ENCODE peak calls at places on chromosomes 1 and 21, in nine cellular contexts. H, E, G, Y, J, N, C, O and V are unnamed samples.

GRCh38 chr1:110616587-110616986 is 10.4 kb upstream of the KCNA2 start:
- DNase-seq in H (no peak), C (no peak), J (no peak), E (peak; percentile 34), Y (no peak), G (no peak), O (no peak), N (no peak), V (no peak)

GRCh38 chr1:222643603-222643936 is 25.7 kb downstream of the MIA3 start:
- DNase-seq in J (no peak), C (no peak), O (no peak), N (no peak), E (no peak), G (no peak), H (no peak), Y (no peak), V (no peak)

GRCh38 chr1:89166705-89167104 is 9.1 kb downstream of the GBP7 start:
- DNase-seq in E (peak; percentile 10), Y (no peak), H (no peak), C (no peak), G (no peak), N (no peak), J (no peak), O (no peak), V (no peak)

GRCh38 chr21:35674895-35675470 is 385.3 kb downstream of the SETD4 start:
- DNase-seq in N (no peak), E (peak; percentile 22), H (no peak), C (no peak), G (no peak), J (no peak), Y (no peak), O (peak; percentile 23), V (no peak)

GRCh38 chr1:165057956-165058355 is 298.6 kb downstream of the LMX1A start:
- DNase-seq in J (no peak), E (no peak), H (no peak), N (no peak), O (no peak), C (no peak), Y (no peak), G (no peak), V (no peak)

GRCh38 chr21:30577766-30578165 is 12.4 kb downstream of the KRTAP22-2 start:
- DNase-seq in J (no peak), O (no peak), C (no peak), H (no peak), Y (no peak), G (no peak), N (no peak), E (no peak), V (no peak)

GRCh38 chr1:153805042-153805745 is 30.0 kb downstream of the SLC27A3 start:
- DNase-seq in N (peak; percentile 17), O (peak; percentile 65), C (peak; percentile 58), Y (no peak), J (no peak), G (no peak), E (peak; percentile 91), H (peak; percentile 61), V (no peak)

GRCh38 chr1:154353966-154354365 is 28.6 kb downstream of the ATP8B2 start:
- DNase-seq in H (no peak), O (no peak), J (no peak), G (no peak), Y (no peak), N (no peak), C (no peak), E (no peak), V (no peak)

GRCh38 chr1:1299686-1300351 is 7.9 kb downstream of the ACAP3 start:
- DNase-seq in E (no peak), Y (no peak), O (no peak), H (no peak), N (no peak), G (no peak), J (no peak), C (no peak), V (no peak)

GRCh38 chr1:183331095-183331742 is 87.0 kb downstream of the NMNAT2 start:
- DNase-seq in Y (no peak), J (no peak), O (peak; percentile 11), C (no peak), H (no peak), N (peak; percentile 59), E (no peak), G (no peak), V (peak; percentile 70)